ENCODE peak calls at places on chromosome 9, in nine cellular contexts. Q is iris pigment epithelial cell; U is dorsolateral prefrontal cortex; N is stimulated activated CD4-positive, alpha-beta T cell treated with anti-CD3 and anti-CD28 coated beads, Interleukin-12 subunit alpha, Interleukin-12 subunit beta, amount 100 ng/mL, for 48 hours; J is amniotic stem cell; G is activated CD4-positive, alpha-beta T cell treated with anti-CD3 and anti-CD28 coated beads, Interleukin-2, amount 10 ng/mL, durations not matched to agents 7 days and 5 days; R is lung microvascular endothelial cell; A is frontal cortex; F is left lobe of liver. C is an unnamed sample.

GRCh38 chr9:84945878-84946538 is 276.5 kb downstream of the NTRK2 start:
- DNase-seq in U (no peak), G (no peak), N (no peak), A (no peak), Q (no peak), R (no peak), J (no peak), F (no peak), C (no peak)

GRCh38 chr9:105205787-105206511 is 38.5 kb upstream of the SLC44A1 start:
- DNase-seq in Q (peak), J (peak), U (no peak), G (no peak), R (no peak), A (no peak), N (no peak), F (peak), C (peak)

GRCh38 chr9:94802795-94803194 is 76.3 kb downstream of the AOPEP start:
- DNase-seq in F (no peak), A (no peak), U (no peak), J (no peak), N (no peak), Q (peak), R (no peak), G (peak), C (no peak)

GRCh38 chr9:133443982-133444381 is 15.8 kb upstream of the CACFD1 start:
- DNase-seq in G (no peak), F (no peak), R (no peak), N (no peak), A (no peak), Q (no peak), U (no peak), J (no peak), C (no peak)

GRCh38 chr9:121779381-121780117 is 128.1 kb downstream of the DAB2IP start:
- DNase-seq in U (no peak), N (no peak), J (no peak), G (no peak), R (peak), Q (peak), F (no peak), A (no peak), C (no peak)

GRCh38 chr9:12748016-12748415 is 26.8 kb upstream of the LURAP1L start:
- DNase-seq in J (no peak), N (no peak), U (no peak), R (no peak), F (no peak), A (no peak), G (no peak), Q (peak), C (no peak)

GRCh38 chr9:32434892-32435291 is 50.4 kb downstream of the ACO1 start:
- DNase-seq in F (no peak), N (no peak), R (no peak), J (no peak), A (no peak), Q (peak), U (no peak), G (no peak), C (no peak)

GRCh38 chr9:38687389-38687842 is 32.5 kb downstream of the FAM240B start:
- DNase-seq in A (no peak), R (peak), F (peak), N (no peak), Q (peak), U (no peak), J (no peak), G (peak), C (peak)

GRCh38 chr9:114430443-114430842 is 42.7 kb upstream of the AKNA start:
- DNase-seq in N (no peak), A (no peak), R (no peak), G (no peak), Q (no peak), U (no peak), J (no peak), F (no peak), C (no peak)

GRCh38 chr9:82466616-82467251 is 478.2 kb downstream of the SPATA31D1 start:
- DNase-seq in N (no peak), A (no peak), R (peak), F (no peak), J (no peak), U (no peak), G (no peak), Q (peak), C (no peak)

GRCh38 chr9:5389109-5389732 is 48.5 kb downstream of the PLGRKT start:
- DNase-seq in U (no peak), G (peak), F (no peak), A (no peak), J (peak), N (no peak), R (no peak), Q (peak), C (no peak)

GRCh38 chr9:89436326-89436725 is 61.6 kb downstream of the SEMA4D start:
- DNase-seq in U (peak), N (no peak), J (no peak), G (no peak), A (no peak), R (no peak), Q (no peak), F (no peak), C (no peak)

GRCh38 chr9:37575921-37576721 is at the start of gene FBXO10:
- DNase-seq in J (peak), R (peak), F (peak), Q (peak), A (peak), U (peak), N (no peak), G (peak), C (peak)

GRCh38 chr9:137280478-137281344 is 3.2 kb downstream of the TOR4A start:
- DNase-seq in F (no peak), R (no peak), G (no peak), N (no peak), A (no peak), Q (no peak), J (no peak), U (no peak), C (no peak)

GRCh38 chr9:130741831-130742449 is 48.4 kb downstream of the EXOSC2 start:
- DNase-seq in J (peak), G (no peak), A (no peak), Q (peak), N (no peak), U (no peak), R (no peak), F (no peak), C (no peak)

GRCh38 chr9:37037744-37038640 is 3.9 kb upstream of the PAX5 start:
- DNase-seq in U (no peak), A (no peak), Q (no peak), G (no peak), J (no peak), N (no peak), F (no peak), R (no peak), C (peak)

GRCh38 chr9:20544953-20545622 is 77.2 kb downstream of the MLLT3 start:
- DNase-seq in Q (no peak), F (no peak), J (no peak), G (no peak), R (no peak), U (no peak), A (no peak), N (no peak), C (no peak)

GRCh38 chr9:69627301-69627700 is 44.9 kb downstream of the APBA1 start:
- DNase-seq in F (no peak), J (no peak), R (no peak), N (no peak), Q (no peak), G (no peak), U (no peak), A (no peak), C (no peak)

C was measured in Peyer's patch.